ENCODE peak calls at places on chromosomes 16 and 17, in six cellular contexts. One of them, this sample, is unnamed.

GRCh38 chr17:13609953-13610352 is 8.2 kb upstream of the HS3ST3A1 start:
- DNase-seq in fibroblast of lung: peak
- DNase-seq in uterus: no peak
- DNase-seq in CD8-positive, alpha-beta T cell: no peak
- DNase-seq in fibroblast of mammary gland: no peak
- DNase-seq in neural progenitor cell: no peak
- DNase-seq in this sample: no peak

GRCh38 chr17:68509151-68510057 is 2.8 kb upstream of the PRKAR1A start:
- DNase-seq in neural progenitor cell: no peak
- DNase-seq in fibroblast of mammary gland: no peak
- DNase-seq in CD8-positive, alpha-beta T cell: no peak
- DNase-seq in uterus: no peak
- DNase-seq in fibroblast of lung: no peak
- DNase-seq in this sample: peak

GRCh38 chr17:10197721-10198508 is 491 bp downstream of the GAS7 start:
- DNase-seq in CD8-positive, alpha-beta T cell: no peak
- DNase-seq in fibroblast of lung: no peak
- DNase-seq in fibroblast of mammary gland: no peak
- DNase-seq in uterus: no peak
- DNase-seq in neural progenitor cell: peak
- DNase-seq in this sample: no peak

GRCh38 chr16:58128721-58129096 is 472 bp downstream of the CFAP20 start:
- DNase-seq in neural progenitor cell: peak
- DNase-seq in fibroblast of mammary gland: no peak
- DNase-seq in fibroblast of lung: no peak
- DNase-seq in CD8-positive, alpha-beta T cell: no peak
- DNase-seq in uterus: no peak
- DNase-seq in this sample: peak

GRCh38 chr16:89491238-89491869 is 993 bp upstream of the ANKRD11 start:
- DNase-seq in CD8-positive, alpha-beta T cell: no peak
- DNase-seq in fibroblast of lung: no peak
- DNase-seq in neural progenitor cell: peak
- DNase-seq in fibroblast of mammary gland: no peak
- DNase-seq in uterus: no peak
- DNase-seq in this sample: no peak

GRCh38 chr16:4684763-4685162 is 8.6 kb upstream of the NUDT16L1 start:
- DNase-seq in fibroblast of lung: no peak
- DNase-seq in neural progenitor cell: no peak
- DNase-seq in fibroblast of mammary gland: no peak
- DNase-seq in CD8-positive, alpha-beta T cell: no peak
- DNase-seq in uterus: no peak
- DNase-seq in this sample: no peak

GRCh38 chr17:7713782-7714181 is 3.8 kb upstream of the DNAH2 start:
- DNase-seq in neural progenitor cell: no peak
- DNase-seq in uterus: no peak
- DNase-seq in CD8-positive, alpha-beta T cell: no peak
- DNase-seq in fibroblast of mammary gland: no peak
- DNase-seq in fibroblast of lung: no peak
- DNase-seq in this sample: no peak

GRCh38 chr16:11162571-11163268 is 93.3 kb downstream of the SOCS1 start:
- DNase-seq in uterus: no peak
- DNase-seq in CD8-positive, alpha-beta T cell: no peak
- DNase-seq in neural progenitor cell: no peak
- DNase-seq in fibroblast of mammary gland: no peak
- DNase-seq in fibroblast of lung: no peak
- DNase-seq in this sample: no peak

GRCh38 chr17:55764610-55765009 is 13.8 kb downstream of the PCTP start:
- DNase-seq in neural progenitor cell: no peak
- DNase-seq in uterus: no peak
- DNase-seq in CD8-positive, alpha-beta T cell: no peak
- DNase-seq in fibroblast of lung: no peak
- DNase-seq in fibroblast of mammary gland: no peak
- DNase-seq in this sample: no peak

GRCh38 chr17:29145289-29146058 is 34.7 kb downstream of the MYO18A start:
- DNase-seq in neural progenitor cell: peak
- DNase-seq in fibroblast of mammary gland: peak
- DNase-seq in fibroblast of lung: peak
- DNase-seq in uterus: peak
- DNase-seq in CD8-positive, alpha-beta T cell: peak
- DNase-seq in this sample: no peak

GRCh38 chr17:57806083-57806830 is 43.6 kb downstream of the MRPS23 start:
- DNase-seq in neural progenitor cell: no peak
- DNase-seq in CD8-positive, alpha-beta T cell: no peak
- DNase-seq in fibroblast of lung: no peak
- DNase-seq in uterus: no peak
- DNase-seq in fibroblast of mammary gland: no peak
- DNase-seq in this sample: no peak

GRCh38 chr17:64378890-64379354 is 11.7 kb downstream of the PECAM1 start:
- DNase-seq in uterus: no peak
- DNase-seq in CD8-positive, alpha-beta T cell: no peak
- DNase-seq in neural progenitor cell: no peak
- DNase-seq in fibroblast of mammary gland: peak
- DNase-seq in fibroblast of lung: no peak
- DNase-seq in this sample: no peak

GRCh38 chr16:80084614-80085013 is 456.2 kb upstream of the DYNLRB2 start:
- DNase-seq in uterus: peak
- DNase-seq in fibroblast of mammary gland: peak
- DNase-seq in CD8-positive, alpha-beta T cell: no peak
- DNase-seq in fibroblast of lung: peak
- DNase-seq in neural progenitor cell: peak
- DNase-seq in this sample: no peak

GRCh38 chr16:70437582-70438324 is 1.1 kb downstream of the ST3GAL2 start:
- DNase-seq in fibroblast of lung: peak
- DNase-seq in uterus: no peak
- DNase-seq in CD8-positive, alpha-beta T cell: no peak
- DNase-seq in neural progenitor cell: peak
- DNase-seq in fibroblast of mammary gland: peak
- DNase-seq in this sample: no peak

GRCh38 chr17:76085731-76086366 is 6.9 kb downstream of the ZACN start:
- DNase-seq in fibroblast of mammary gland: no peak
- DNase-seq in CD8-positive, alpha-beta T cell: no peak
- DNase-seq in neural progenitor cell: no peak
- DNase-seq in uterus: no peak
- DNase-seq in fibroblast of lung: no peak
- DNase-seq in this sample: no peak

GRCh38 chr17:15944720-15945492 is at the start of gene ADORA2B:
- DNase-seq in neural progenitor cell: peak
- DNase-seq in fibroblast of mammary gland: peak
- DNase-seq in fibroblast of lung: peak
- DNase-seq in uterus: peak
- DNase-seq in CD8-positive, alpha-beta T cell: peak
- DNase-seq in this sample: no peak

GRCh38 chr17:32100971-32101631 is 41.2 kb upstream of the RHOT1 start:
- DNase-seq in uterus: no peak
- DNase-seq in fibroblast of mammary gland: no peak
- DNase-seq in CD8-positive, alpha-beta T cell: no peak
- DNase-seq in fibroblast of lung: no peak
- DNase-seq in neural progenitor cell: no peak
- DNase-seq in this sample: no peak

GRCh38 chr17:20924306-20924705 is 118.5 kb downstream of the USP22 start:
- DNase-seq in neural progenitor cell: no peak
- DNase-seq in CD8-positive, alpha-beta T cell: no peak
- DNase-seq in fibroblast of mammary gland: no peak
- DNase-seq in uterus: no peak
- DNase-seq in fibroblast of lung: no peak
- DNase-seq in this sample: no peak

GRCh38 chr16:88317619-88317977 is 65.2 kb upstream of the ZNF469 start:
- DNase-seq in uterus: peak
- DNase-seq in CD8-positive, alpha-beta T cell: no peak
- DNase-seq in fibroblast of mammary gland: peak
- DNase-seq in fibroblast of lung: peak
- DNase-seq in neural progenitor cell: no peak
- DNase-seq in this sample: peak

GRCh38 chr16:48383204-48383876 is 1.9 kb downstream of the SIAH1 start:
- DNase-seq in fibroblast of mammary gland: peak
- DNase-seq in CD8-positive, alpha-beta T cell: no peak
- DNase-seq in fibroblast of lung: no peak
- DNase-seq in neural progenitor cell: no peak
- DNase-seq in uterus: no peak
- DNase-seq in this sample: no peak

GRCh38 chr17:63954402-63955063 is 18.2 kb downstream of the SCN4A start:
- DNase-seq in uterus: no peak
- DNase-seq in fibroblast of lung: no peak
- DNase-seq in CD8-positive, alpha-beta T cell: peak
- DNase-seq in neural progenitor cell: no peak
- DNase-seq in fibroblast of mammary gland: no peak
- DNase-seq in this sample: no peak

GRCh38 chr16:84847554-84848415 is 28.0 kb downstream of the CRISPLD2 start:
- DNase-seq in fibroblast of mammary gland: no peak
- DNase-seq in uterus: no peak
- DNase-seq in fibroblast of lung: no peak
- DNase-seq in CD8-positive, alpha-beta T cell: no peak
- DNase-seq in neural progenitor cell: peak
- DNase-seq in this sample: no peak

DNA sequence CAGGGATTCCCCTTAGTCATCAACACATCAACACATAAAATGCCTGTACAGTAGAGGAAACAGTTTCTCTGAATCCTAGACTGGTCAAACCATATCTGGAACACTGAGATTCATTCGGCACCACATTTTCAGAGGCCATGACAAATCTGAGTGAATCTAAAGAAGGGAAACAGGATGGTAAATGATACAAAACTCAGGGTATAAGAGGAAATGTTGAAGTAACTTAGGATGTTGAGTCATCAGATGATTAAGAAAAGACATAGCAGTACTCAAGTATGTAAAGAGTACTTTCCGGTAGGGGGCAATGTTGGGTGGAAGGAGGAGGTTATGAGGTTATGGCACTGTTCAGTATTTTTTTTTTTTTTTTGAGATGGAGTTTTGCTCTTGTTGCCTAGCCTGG is 358.5 kb upstream of the PMFBP1 start:
- DNase-seq in fibroblast of mammary gland: peak
- DNase-seq in uterus: no peak
- DNase-seq in neural progenitor cell: no peak
- DNase-seq in fibroblast of lung: peak
- DNase-seq in CD8-positive, alpha-beta T cell: no peak
- DNase-seq in this sample: no peak
- TF ChIP-seq CTCF in fibroblast of mammary gland: peak
- TF ChIP-seq CTCF in uterus: no peak
- TF ChIP-seq CTCF in neural progenitor cell: no peak
- TF ChIP-seq CTCF in fibroblast of lung: peak
- TF ChIP-seq CTCF in CD8-positive, alpha-beta T cell: no peak
- TF ChIP-seq CTCF in this sample: no peak

DNA sequence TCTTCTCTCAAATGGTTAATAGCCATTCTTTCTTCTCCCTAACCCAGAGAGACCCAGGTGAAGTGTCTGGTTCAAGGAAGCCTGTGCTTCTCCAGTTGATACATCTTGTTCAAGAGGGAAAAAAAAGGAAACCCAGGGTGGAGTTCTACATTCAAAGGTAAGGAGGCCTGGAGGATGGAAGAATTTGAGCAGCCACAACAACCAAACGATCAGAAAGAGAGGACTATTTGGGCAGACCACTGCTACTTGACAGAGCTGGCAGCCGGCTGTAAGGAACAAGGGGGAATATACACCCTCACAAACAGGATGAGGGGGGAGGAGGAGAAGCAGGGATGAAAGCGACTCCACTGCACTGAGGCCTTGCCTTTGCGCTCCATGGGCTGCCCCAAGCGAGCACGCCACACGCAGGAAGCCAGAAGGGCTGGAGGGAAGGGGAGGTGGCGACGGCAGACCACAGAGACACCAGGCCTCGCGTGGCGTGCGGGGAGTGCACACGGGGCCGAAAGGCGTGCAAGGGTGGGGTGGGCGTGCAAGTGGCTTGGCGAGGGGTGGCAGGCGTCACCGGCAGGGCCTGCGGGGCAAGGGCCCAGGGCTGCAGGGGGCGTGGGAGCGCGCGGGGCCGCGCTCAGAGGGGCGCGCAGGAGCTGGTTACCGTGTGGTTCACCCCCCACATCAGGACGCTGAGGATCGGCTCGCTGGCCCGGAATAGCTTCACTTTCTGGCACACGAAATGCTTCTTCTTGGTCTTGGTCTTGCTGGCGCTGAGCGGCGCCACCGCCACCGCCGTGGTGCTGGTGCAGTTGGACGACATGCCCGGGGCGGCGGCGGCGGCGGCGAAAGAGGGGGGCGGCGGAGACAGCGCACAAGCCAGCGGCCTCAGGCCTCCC is 499 bp downstream of the PIP4K2B start:
- DNase-seq in fibroblast of lung: peak
- DNase-seq in fibroblast of mammary gland: peak
- DNase-seq in uterus: no peak
- DNase-seq in neural progenitor cell: peak
- DNase-seq in CD8-positive, alpha-beta T cell: peak
- DNase-seq in this sample: peak
- TF ChIP-seq CTCF in fibroblast of lung: no peak
- TF ChIP-seq CTCF in fibroblast of mammary gland: no peak
- TF ChIP-seq CTCF in uterus: no peak
- TF ChIP-seq CTCF in neural progenitor cell: peak
- TF ChIP-seq CTCF in CD8-positive, alpha-beta T cell: no peak
- TF ChIP-seq CTCF in this sample: no peak

DNA sequence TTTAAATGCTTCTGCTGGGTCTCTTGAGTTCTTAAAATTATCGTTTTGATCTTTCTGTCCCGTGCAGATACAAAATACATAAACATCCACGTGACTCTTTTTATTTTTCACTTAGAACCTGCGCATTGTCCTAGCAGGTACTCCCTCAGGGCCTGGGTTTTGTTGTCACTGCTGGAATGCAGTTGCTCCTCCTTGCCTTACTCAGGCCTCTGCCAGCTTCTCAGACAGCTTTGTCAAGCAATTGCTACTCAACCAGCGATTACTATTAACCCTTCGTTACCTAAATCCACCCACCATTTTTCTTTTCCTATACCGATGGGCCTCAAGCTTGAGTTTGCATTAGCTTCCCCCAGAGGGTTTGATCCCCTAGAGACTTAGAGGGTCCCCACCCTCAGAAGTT is 405.9 kb upstream of the RBFOX1 start:
- DNase-seq in fibroblast of mammary gland: no peak
- DNase-seq in CD8-positive, alpha-beta T cell: no peak
- DNase-seq in fibroblast of lung: no peak
- DNase-seq in uterus: no peak
- DNase-seq in neural progenitor cell: peak
- DNase-seq in this sample: no peak
- TF ChIP-seq CTCF in fibroblast of mammary gland: no peak
- TF ChIP-seq CTCF in CD8-positive, alpha-beta T cell: no peak
- TF ChIP-seq CTCF in fibroblast of lung: no peak
- TF ChIP-seq CTCF in uterus: no peak
- TF ChIP-seq CTCF in neural progenitor cell: no peak
- TF ChIP-seq CTCF in this sample: no peak

GRCh38 chr17:50524838-50525237 is 7.7 kb upstream of the EPN3 start:
- DNase-seq in fibroblast of mammary gland: no peak
- DNase-seq in uterus: no peak
- DNase-seq in fibroblast of lung: no peak
- DNase-seq in CD8-positive, alpha-beta T cell: no peak
- DNase-seq in neural progenitor cell: no peak
- DNase-seq in this sample: no peak

GRCh38 chr17:50520483-50520882 is 12.1 kb upstream of the EPN3 start:
- DNase-seq in CD8-positive, alpha-beta T cell: no peak
- DNase-seq in fibroblast of mammary gland: no peak
- DNase-seq in neural progenitor cell: no peak
- DNase-seq in uterus: no peak
- DNase-seq in fibroblast of lung: no peak
- DNase-seq in this sample: no peak

GRCh38 chr17:50522766-50523165 is 9.8 kb upstream of the EPN3 start:
- DNase-seq in uterus: no peak
- DNase-seq in neural progenitor cell: no peak
- DNase-seq in fibroblast of lung: no peak
- DNase-seq in CD8-positive, alpha-beta T cell: no peak
- DNase-seq in fibroblast of mammary gland: no peak
- DNase-seq in this sample: no peak

GRCh38 chr17:50521517-50521916 is 11.0 kb upstream of the EPN3 start:
- DNase-seq in fibroblast of lung: no peak
- DNase-seq in fibroblast of mammary gland: no peak
- DNase-seq in neural progenitor cell: no peak
- DNase-seq in CD8-positive, alpha-beta T cell: no peak
- DNase-seq in uterus: no peak
- DNase-seq in this sample: no peak

GRCh38 chr17:50523208-50523607 is 9.3 kb upstream of the EPN3 start:
- DNase-seq in fibroblast of mammary gland: no peak
- DNase-seq in uterus: no peak
- DNase-seq in fibroblast of lung: no peak
- DNase-seq in CD8-positive, alpha-beta T cell: no peak
- DNase-seq in neural progenitor cell: no peak
- DNase-seq in this sample: no peak
- TF ChIP-seq CTCF in fibroblast of mammary gland: no peak
- TF ChIP-seq CTCF in uterus: no peak
- TF ChIP-seq CTCF in fibroblast of lung: no peak
- TF ChIP-seq CTCF in CD8-positive, alpha-beta T cell: no peak
- TF ChIP-seq CTCF in neural progenitor cell: no peak
- TF ChIP-seq CTCF in this sample: no peak